ENCODE peak calls at places on chromosomes 5 and 9, in four cellular contexts. One of them, this sample, is unnamed.

GRCh38 chr5:61675015-61675692 is 343.1 kb downstream of the ZSWIM6 start:
- DNase-seq in uterus: no peak
- DNase-seq in adrenal gland: no peak
- DNase-seq in epithelial cell of proximal tubule: no peak
- DNase-seq in this sample: no peak

GRCh38 chr9:128818839-128819715 is 777 bp downstream of the ENDOG start:
- DNase-seq in epithelial cell of proximal tubule: no peak
- DNase-seq in uterus: no peak
- DNase-seq in adrenal gland: no peak
- DNase-seq in this sample: peak; percentile 23

GRCh38 chr9:134178394-134178780 is 14.0 kb upstream of the RNU6ATAC start:
- DNase-seq in uterus: no peak
- DNase-seq in epithelial cell of proximal tubule: no peak
- DNase-seq in adrenal gland: no peak
- DNase-seq in this sample: no peak

GRCh38 chr5:99553411-99553810 is 624.6 kb upstream of the CHD1 start:
- DNase-seq in adrenal gland: no peak
- DNase-seq in epithelial cell of proximal tubule: no peak
- DNase-seq in uterus: no peak
- DNase-seq in this sample: no peak

GRCh38 chr5:135353952-135354721 is 44.9 kb downstream of the MACROH2A1 start:
- DNase-seq in adrenal gland: no peak
- DNase-seq in epithelial cell of proximal tubule: no peak
- DNase-seq in uterus: no peak
- DNase-seq in this sample: no peak

GRCh38 chr9:137606734-137607138 is 1.2 kb downstream of the ARRDC1 start:
- DNase-seq in epithelial cell of proximal tubule: no peak
- DNase-seq in adrenal gland: no peak
- DNase-seq in uterus: peak; percentile 32
- DNase-seq in this sample: no peak

GRCh38 chr9:123470121-123470851 is 114.3 kb downstream of the CRB2 start:
- DNase-seq in adrenal gland: no peak
- DNase-seq in uterus: no peak
- DNase-seq in epithelial cell of proximal tubule: no peak
- DNase-seq in this sample: no peak

GRCh38 chr9:93119953-93120845 is 13.9 kb downstream of the NINJ1 start:
- DNase-seq in adrenal gland: peak; percentile 95
- DNase-seq in epithelial cell of proximal tubule: peak; percentile 59
- DNase-seq in uterus: peak; percentile 91
- DNase-seq in this sample: peak; percentile 90

GRCh38 chr5:173229381-173229959 is 5.5 kb downstream of the NKX2-5 start:
- DNase-seq in epithelial cell of proximal tubule: no peak
- DNase-seq in adrenal gland: no peak
- DNase-seq in uterus: no peak
- DNase-seq in this sample: no peak

GRCh38 chr9:16661816-16662215 is 208.7 kb downstream of the BNC2 start:
- DNase-seq in adrenal gland: no peak
- DNase-seq in epithelial cell of proximal tubule: no peak
- DNase-seq in uterus: no peak
- DNase-seq in this sample: no peak

GRCh38 chr5:63310644-63311043 is 651.6 kb downstream of the HTR1A start:
- DNase-seq in adrenal gland: no peak
- DNase-seq in uterus: no peak
- DNase-seq in epithelial cell of proximal tubule: no peak
- DNase-seq in this sample: no peak

GRCh38 chr5:74766348-74766886 is 500 bp downstream of the GFM2 start:
- DNase-seq in adrenal gland: no peak
- DNase-seq in epithelial cell of proximal tubule: peak; percentile 41
- DNase-seq in uterus: no peak
- DNase-seq in this sample: peak; percentile 10

GRCh38 chr5:34762321-34762871 is 76.6 kb upstream of the TTC23L start:
- DNase-seq in epithelial cell of proximal tubule: no peak
- DNase-seq in adrenal gland: no peak
- DNase-seq in uterus: peak; percentile 63
- DNase-seq in this sample: no peak

GRCh38 chr5:169065400-169065799 is 235.5 kb downstream of the SLIT3 start:
- DNase-seq in adrenal gland: no peak
- DNase-seq in uterus: no peak
- DNase-seq in epithelial cell of proximal tubule: no peak
- DNase-seq in this sample: no peak

GRCh38 chr5:13251623-13252367 is 692.7 kb downstream of the DNAH5 start:
- DNase-seq in adrenal gland: peak; percentile 17
- DNase-seq in uterus: no peak
- DNase-seq in epithelial cell of proximal tubule: no peak
- DNase-seq in this sample: no peak

GRCh38 chr9:134066923-134067851 is 639 bp downstream of the BRD3 start:
- DNase-seq in adrenal gland: peak; percentile 36
- DNase-seq in uterus: peak; percentile 23
- DNase-seq in epithelial cell of proximal tubule: no peak
- DNase-seq in this sample: no peak

GRCh38 chr9:112648624-112649023 is 69.3 kb downstream of the INIP start:
- DNase-seq in uterus: no peak
- DNase-seq in adrenal gland: no peak
- DNase-seq in epithelial cell of proximal tubule: no peak
- DNase-seq in this sample: no peak

GRCh38 chr9:18061856-18062255 is 412.1 kb upstream of the ADAMTSL1 start:
- DNase-seq in epithelial cell of proximal tubule: no peak
- DNase-seq in uterus: no peak
- DNase-seq in adrenal gland: no peak
- DNase-seq in this sample: no peak

GRCh38 chr5:147856801-147857200 is 21.7 kb upstream of the SCGB3A2 start:
- DNase-seq in uterus: no peak
- DNase-seq in epithelial cell of proximal tubule: no peak
- DNase-seq in adrenal gland: no peak
- DNase-seq in this sample: no peak

GRCh38 chr5:135034186-135034962 is at the start of gene PITX1:
- DNase-seq in epithelial cell of proximal tubule: no peak
- DNase-seq in adrenal gland: peak; percentile 52
- DNase-seq in uterus: no peak
- DNase-seq in this sample: peak; percentile 80

GRCh38 chr5:160363661-160364060 is 6.8 kb downstream of the C1QTNF2 start:
- DNase-seq in epithelial cell of proximal tubule: no peak
- DNase-seq in uterus: no peak
- DNase-seq in adrenal gland: no peak
- DNase-seq in this sample: no peak

GRCh38 chr5:169424956-169425318 is 124.0 kb upstream of the SLIT3 start:
- DNase-seq in uterus: no peak
- DNase-seq in epithelial cell of proximal tubule: no peak
- DNase-seq in adrenal gland: no peak
- DNase-seq in this sample: no peak

GRCh38 chr5:8644377-8644776 is 775.4 kb downstream of the MTRR start:
- DNase-seq in epithelial cell of proximal tubule: peak; percentile 54
- DNase-seq in adrenal gland: no peak
- DNase-seq in uterus: no peak
- DNase-seq in this sample: no peak

GRCh38 chr9:127741831-127742434 is 6.8 kb upstream of the TOR2A start:
- DNase-seq in uterus: peak; percentile 46
- DNase-seq in epithelial cell of proximal tubule: no peak
- DNase-seq in adrenal gland: peak; percentile 90
- DNase-seq in this sample: no peak

GRCh38 chr5:166367391-166367790 is 1924.1 kb upstream of the WWC1 start:
- DNase-seq in epithelial cell of proximal tubule: no peak
- DNase-seq in adrenal gland: no peak
- DNase-seq in uterus: no peak
- DNase-seq in this sample: no peak

GRCh38 chr5:93163010-93163663 is 417.9 kb downstream of the NR2F1-AS1 start:
- DNase-seq in epithelial cell of proximal tubule: peak; percentile 56
- DNase-seq in uterus: no peak
- DNase-seq in adrenal gland: no peak
- DNase-seq in this sample: no peak

GRCh38 chr5:22699319-22699718 is 153.8 kb downstream of the CDH12 start:
- DNase-seq in adrenal gland: no peak
- DNase-seq in epithelial cell of proximal tubule: no peak
- DNase-seq in uterus: no peak
- DNase-seq in this sample: no peak

GRCh38 chr9:87702921-87703320 is 23.0 kb upstream of the CTSL start:
- DNase-seq in uterus: no peak
- DNase-seq in adrenal gland: no peak
- DNase-seq in epithelial cell of proximal tubule: no peak
- DNase-seq in this sample: no peak

GRCh38 chr9:112169368-112169767 is 5.7 kb downstream of the SUSD1 start:
- DNase-seq in uterus: no peak
- DNase-seq in adrenal gland: no peak
- DNase-seq in epithelial cell of proximal tubule: no peak
- DNase-seq in this sample: no peak

GRCh38 chr9:101485873-101486692 is 47.6 kb upstream of the RNF20 start:
- DNase-seq in uterus: peak; percentile 41
- DNase-seq in adrenal gland: peak; percentile 42
- DNase-seq in epithelial cell of proximal tubule: no peak
- DNase-seq in this sample: peak; percentile 36

GRCh38 chr5:168292783-168293696 is 1.6 kb downstream of the WWC1 start:
- DNase-seq in uterus: no peak
- DNase-seq in adrenal gland: no peak
- DNase-seq in epithelial cell of proximal tubule: no peak
- DNase-seq in this sample: no peak

GRCh38 chr9:124695280-124695890 is 75.7 kb downstream of the NR6A1 start:
- DNase-seq in adrenal gland: no peak
- DNase-seq in epithelial cell of proximal tubule: no peak
- DNase-seq in uterus: no peak
- DNase-seq in this sample: no peak

GRCh38 chr5:170660531-170660930 is 123.0 kb upstream of the GABRP start:
- DNase-seq in adrenal gland: no peak
- DNase-seq in epithelial cell of proximal tubule: no peak
- DNase-seq in uterus: no peak
- DNase-seq in this sample: no peak

GRCh38 chr9:95820076-95820475 is 55.4 kb upstream of the ERCC6L2 start:
- DNase-seq in uterus: no peak
- DNase-seq in adrenal gland: no peak
- DNase-seq in epithelial cell of proximal tubule: no peak
- DNase-seq in this sample: no peak

GRCh38 chr5:77073667-77074066 is 13.4 kb downstream of the ZBED3 start:
- DNase-seq in uterus: no peak
- DNase-seq in adrenal gland: no peak
- DNase-seq in epithelial cell of proximal tubule: no peak
- DNase-seq in this sample: no peak

GRCh38 chr9:29213374-29214161 is 1640.3 kb upstream of the C9orf72 start:
- DNase-seq in adrenal gland: no peak
- DNase-seq in uterus: peak; percentile 21
- DNase-seq in epithelial cell of proximal tubule: no peak
- DNase-seq in this sample: no peak

GRCh38 chr9:29209748-29210276 is 1636.5 kb upstream of the C9orf72 start:
- DNase-seq in epithelial cell of proximal tubule: no peak
- DNase-seq in adrenal gland: no peak
- DNase-seq in uterus: no peak
- DNase-seq in this sample: no peak

GRCh38 chr9:29211003-29211584 is 1637.8 kb upstream of the C9orf72 start:
- DNase-seq in epithelial cell of proximal tubule: no peak
- DNase-seq in adrenal gland: no peak
- DNase-seq in uterus: no peak
- DNase-seq in this sample: no peak

GRCh38 chr9:29212590-29213373 is 1639.5 kb upstream of the C9orf72 start:
- DNase-seq in epithelial cell of proximal tubule: no peak
- DNase-seq in adrenal gland: peak; percentile 23
- DNase-seq in uterus: peak; percentile 35
- DNase-seq in this sample: no peak

DNA sequence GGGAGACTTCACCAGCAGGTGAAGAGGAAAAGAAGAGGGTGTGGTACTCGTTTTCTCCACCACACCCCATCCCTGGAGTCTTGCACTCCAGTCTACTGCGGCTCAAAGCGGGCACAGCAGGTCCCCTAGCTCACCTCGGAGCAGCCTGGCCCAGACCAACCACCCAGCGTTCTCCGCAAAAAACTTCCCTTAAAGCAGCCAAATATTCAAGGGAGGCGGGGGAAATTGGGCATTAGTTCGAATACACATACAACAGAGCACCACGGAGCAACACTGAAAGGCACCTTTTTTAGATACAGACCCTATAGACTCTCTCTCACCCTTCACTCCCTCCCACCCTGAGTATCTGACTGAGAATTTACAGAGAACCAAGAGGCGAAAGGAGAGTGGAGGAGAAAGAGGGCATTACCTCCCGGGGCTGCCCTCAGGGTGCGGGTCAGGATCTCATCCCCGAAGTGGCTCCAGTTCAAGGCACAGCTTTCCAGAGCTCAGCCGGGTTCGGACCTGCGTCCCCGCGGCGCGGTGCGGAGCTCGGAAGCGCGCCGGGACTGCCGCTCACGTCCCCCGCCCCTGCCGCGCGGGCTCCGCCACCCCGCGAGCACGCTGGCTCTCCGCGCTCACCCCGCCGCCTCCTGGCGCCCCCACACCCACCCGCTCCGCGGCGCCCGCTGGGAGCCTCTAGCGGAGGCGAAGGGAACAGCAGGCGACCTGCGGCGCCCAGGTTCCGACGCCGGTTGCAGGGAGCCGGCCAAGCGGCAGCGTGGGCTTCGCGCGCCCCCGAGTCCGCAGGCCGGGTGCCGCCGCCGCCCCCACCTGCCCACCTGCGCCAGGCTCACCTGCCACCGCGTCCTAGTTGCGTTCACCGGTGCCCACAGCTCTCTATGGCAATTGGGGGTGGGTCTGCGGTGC is 1638.7 kb upstream of the C9orf72 start:
- DNase-seq in epithelial cell of proximal tubule: no peak
- DNase-seq in uterus: peak; percentile 70
- DNase-seq in adrenal gland: peak; percentile 52
- DNase-seq in this sample: no peak
- TF ChIP-seq CTCF in epithelial cell of proximal tubule: peak; percentile 58
- TF ChIP-seq CTCF in uterus: peak; percentile 87
- TF ChIP-seq CTCF in adrenal gland: no peak
- TF ChIP-seq CTCF in this sample: no peak

GRCh38 chr9:102975246-102975645 is 19.9 kb upstream of the CYLC2 start:
- DNase-seq in adrenal gland: no peak
- DNase-seq in epithelial cell of proximal tubule: no peak
- DNase-seq in uterus: no peak
- DNase-seq in this sample: no peak

GRCh38 chr9:102972780-102973179 is 22.4 kb upstream of the CYLC2 start:
- DNase-seq in uterus: no peak
- DNase-seq in epithelial cell of proximal tubule: no peak
- DNase-seq in adrenal gland: no peak
- DNase-seq in this sample: no peak

DNA sequence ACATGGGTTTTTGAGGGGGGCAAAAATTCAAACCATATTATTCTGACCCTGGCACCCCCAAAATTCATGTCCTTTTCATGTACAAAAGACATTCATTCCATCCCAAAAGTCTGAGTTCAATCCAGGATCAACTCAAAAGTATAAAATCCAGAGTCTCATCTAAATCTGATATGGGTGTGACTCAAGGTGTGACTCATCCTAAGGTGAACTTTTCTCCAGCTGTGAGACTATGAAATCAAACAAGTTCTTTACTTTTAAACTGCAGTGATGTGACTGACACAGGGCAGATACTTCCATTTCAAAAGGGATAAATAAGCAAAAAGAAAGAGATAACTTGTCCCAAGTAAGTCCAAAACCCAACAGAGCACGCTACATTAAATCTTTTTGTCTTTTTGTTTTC is 20.6 kb upstream of the CYLC2 start:
- DNase-seq in uterus: no peak
- DNase-seq in epithelial cell of proximal tubule: no peak
- DNase-seq in adrenal gland: no peak
- DNase-seq in this sample: no peak
- TF ChIP-seq CTCF in uterus: no peak
- TF ChIP-seq CTCF in epithelial cell of proximal tubule: no peak
- TF ChIP-seq CTCF in adrenal gland: no peak
- TF ChIP-seq CTCF in this sample: no peak

GRCh38 chr5:158013939-158014338 is 155.0 kb upstream of the CLINT1 start:
- DNase-seq in epithelial cell of proximal tubule: no peak
- DNase-seq in adrenal gland: peak; percentile 33
- DNase-seq in uterus: peak; percentile 16
- DNase-seq in this sample: no peak
- TF ChIP-seq CTCF in epithelial cell of proximal tubule: peak; percentile 66
- TF ChIP-seq CTCF in adrenal gland: peak; percentile 51
- TF ChIP-seq CTCF in uterus: peak; percentile 38
- TF ChIP-seq CTCF in this sample: no peak

GRCh38 chr5:10892135-10892910 is 131.3 kb upstream of the DAP start:
- DNase-seq in uterus: no peak
- DNase-seq in epithelial cell of proximal tubule: no peak
- DNase-seq in adrenal gland: no peak
- DNase-seq in this sample: no peak
- TF ChIP-seq CTCF in uterus: no peak
- TF ChIP-seq CTCF in epithelial cell of proximal tubule: no peak
- TF ChIP-seq CTCF in adrenal gland: no peak
- TF ChIP-seq CTCF in this sample: no peak